ENCODE peak calls at places on chromosome 20, in nine cellular contexts. I, S, U, A, L, Z, R, B and Y are unnamed samples.

GRCh38 chr20:49766979-49767419 is 45.6 kb upstream of the SLC9A8 start:
- DNase-seq in I (no peak), S (no peak), U (no peak), A (no peak), L (peak), Z (no peak), R (no peak), B (no peak), Y (no peak)

GRCh38 chr20:5919634-5920544 is 30.4 kb downstream of the TRMT6 start:
- DNase-seq in I (no peak), S (no peak), U (no peak), A (no peak), L (no peak), Z (no peak), R (no peak), B (no peak), Y (no peak)

GRCh38 chr20:61927193-61927825 is 138.4 kb downstream of the TAF4 start:
- DNase-seq in I (no peak), S (no peak), U (no peak), A (no peak), L (no peak), Z (no peak), R (no peak), B (no peak), Y (no peak)

GRCh38 chr20:51532577-51533191 is 9.8 kb downstream of the NFATC2 start:
- DNase-seq in I (no peak), S (no peak), U (peak), A (no peak), L (peak), Z (peak), R (no peak), B (no peak), Y (no peak)

GRCh38 chr20:58673119-58673518 is 19.5 kb upstream of the NPEPL1 start:
- DNase-seq in I (no peak), S (no peak), U (no peak), A (no peak), L (no peak), Z (no peak), R (no peak), B (no peak), Y (no peak)

GRCh38 chr20:57092112-57092899 is 174.1 kb downstream of the BMP7 start:
- DNase-seq in I (peak), S (peak), U (no peak), A (peak), L (peak), Z (peak), R (peak), B (peak), Y (peak)

GRCh38 chr20:58574014-58574413 is 58.8 kb upstream of the APCDD1L start:
- DNase-seq in I (no peak), S (no peak), U (no peak), A (no peak), L (peak), Z (no peak), R (no peak), B (no peak), Y (no peak)

GRCh38 chr20:57509665-57510237 is 15.2 kb downstream of the CTCFL start:
- DNase-seq in I (peak), S (no peak), U (no peak), A (peak), L (no peak), Z (no peak), R (no peak), B (no peak), Y (no peak)

GRCh38 chr20:54566224-54566750 is 90.9 kb downstream of the DOK5 start:
- DNase-seq in I (no peak), S (no peak), U (no peak), A (no peak), L (no peak), Z (no peak), R (no peak), B (no peak), Y (no peak)

DNA sequence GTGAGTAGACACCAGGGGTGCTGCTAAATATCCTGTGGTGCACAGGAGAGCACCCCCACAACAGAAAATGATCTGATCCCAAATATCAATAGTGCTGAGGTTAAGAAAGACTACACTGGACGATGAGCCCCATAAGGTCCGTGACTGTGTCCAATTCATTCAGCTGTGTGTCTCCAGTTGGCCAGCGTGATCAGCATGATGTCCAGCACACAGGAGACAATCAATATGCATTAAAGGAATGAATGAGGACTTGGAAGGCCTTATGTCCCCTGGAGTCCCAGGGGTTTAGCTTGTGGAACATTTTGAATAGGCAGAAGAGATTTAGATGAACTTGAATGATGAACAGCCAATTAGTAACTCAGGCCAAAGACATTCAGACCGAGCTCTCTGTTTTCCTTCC is 6.3 kb downstream of the PPP1R16B start:
- DNase-seq in I (no peak), S (no peak), U (no peak), A (no peak), L (no peak), Z (no peak), R (no peak), B (no peak), Y (no peak)
- TF ChIP-seq POLR2A in I (no peak), S (no peak), U (no peak), A (no peak), L (no peak), Z (no peak), R (no peak), B (no peak), Y (no peak)

GRCh38 chr20:31661625-31662371 is 24.1 kb downstream of the COX4I2 start:
- DNase-seq in I (peak), S (peak), U (peak), A (peak), L (peak), Z (peak), R (peak), B (peak), Y (peak)
- TF ChIP-seq POLR2A in I (peak), S (peak), U (no peak), A (peak), L (no peak), Z (no peak), R (peak), B (peak), Y (peak)

GRCh38 chr20:63534831-63535651 is 2.1 kb downstream of the PTK6 start:
- DNase-seq in I (no peak), S (no peak), U (no peak), A (no peak), L (peak), Z (no peak), R (no peak), B (peak), Y (no peak)
- TF ChIP-seq POLR2A in I (no peak), S (no peak), U (no peak), A (no peak), L (no peak), Z (no peak), R (no peak), B (no peak), Y (no peak)

GRCh38 chr20:24799971-24800580 is 149.0 kb upstream of the CST7 start:
- DNase-seq in I (no peak), S (no peak), U (no peak), A (no peak), L (no peak), Z (no peak), R (no peak), B (no peak), Y (no peak)
- TF ChIP-seq POLR2A in I (no peak), S (no peak), U (no peak), A (no peak), L (no peak), Z (no peak), R (no peak), B (no peak), Y (no peak)

DNA sequence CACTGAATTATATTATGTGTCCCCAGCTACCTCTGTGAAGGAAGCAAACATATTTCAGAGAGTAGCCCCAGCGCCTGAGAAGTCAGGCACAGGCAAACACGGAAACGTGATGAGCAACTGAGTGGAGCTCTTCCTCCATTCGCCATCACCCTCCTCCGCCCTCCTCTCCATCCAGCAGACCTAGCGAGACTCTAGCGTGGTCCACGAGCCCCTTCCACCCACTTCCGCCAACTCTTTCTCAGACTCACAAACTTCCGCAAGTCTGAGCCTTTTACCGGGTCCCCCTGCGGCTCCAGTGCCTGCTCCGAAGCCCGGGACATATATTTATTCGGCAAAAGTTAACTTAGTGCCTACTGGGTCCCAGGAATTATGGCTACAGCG is 548 bp downstream of the SNRPB start:
- DNase-seq in I (peak), S (peak), U (peak), A (peak), L (peak), Z (peak), R (peak), B (no peak), Y (peak)
- TF ChIP-seq POLR2A in I (no peak), S (no peak), U (no peak), A (no peak), L (no peak), Z (no peak), R (no peak), B (no peak), Y (no peak)

GRCh38 chr20:2101935-2102584 is 433 bp downstream of the STK35 start:
- DNase-seq in I (peak), S (peak), U (peak), A (peak), L (peak), Z (peak), R (peak), B (peak), Y (peak)
- TF ChIP-seq POLR2A in I (peak), S (peak), U (no peak), A (peak), L (no peak), Z (peak), R (peak), B (peak), Y (peak)

DNA sequence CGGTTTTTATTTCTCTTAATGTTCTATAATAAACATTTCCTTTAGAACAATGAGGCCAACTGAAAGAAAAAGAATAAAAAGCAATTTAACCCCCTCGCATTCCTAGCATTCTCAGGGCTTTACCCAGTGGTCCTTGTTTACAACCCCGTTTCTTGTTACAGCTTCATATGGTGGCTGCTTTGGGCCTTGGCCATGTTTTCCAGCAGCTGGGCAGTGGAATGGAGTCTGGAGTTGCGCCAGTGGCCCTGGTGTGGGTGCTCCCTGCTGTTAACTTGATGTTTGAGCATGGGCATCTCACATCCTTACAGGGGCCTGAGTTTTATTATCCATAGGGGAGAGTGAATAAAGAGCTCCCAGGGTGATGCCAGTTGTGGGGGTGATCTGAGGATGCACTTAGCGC is 18.8 kb downstream of the EFCAB8 start:
- DNase-seq in I (no peak), S (no peak), U (no peak), A (no peak), L (no peak), Z (peak), R (no peak), B (no peak), Y (no peak)
- TF ChIP-seq POLR2A in I (no peak), S (no peak), U (no peak), A (no peak), L (no peak), Z (no peak), R (no peak), B (no peak), Y (no peak)

GRCh38 chr20:4674672-4675071 is 47.0 kb upstream of the PRND start:
- DNase-seq in I (no peak), S (no peak), U (no peak), A (no peak), L (no peak), Z (no peak), R (no peak), B (no peak), Y (no peak)
- TF ChIP-seq POLR2A in I (no peak), S (no peak), U (no peak), A (no peak), L (no peak), Z (no peak), R (no peak), B (no peak), Y (no peak)